ENCODE peak calls at places on chromosomes 11 and 22, in four cellular contexts. K is GM23248; M is dorsolateral prefrontal cortex; G is naive thymus-derived CD4-positive, alpha-beta T cell. P is an unnamed sample.

GRCh38 chr11:78562398-78562797 is 12.3 kb downstream of the NARS2 start:
- DNase-seq in K (peak; percentile 77), M (no peak), G (no peak), P (no peak)

GRCh38 chr11:77876045-77876444 is 55.1 kb downstream of the AAMDC start:
- DNase-seq in M (no peak), G (no peak), K (no peak), P (no peak)

GRCh38 chr11:91664521-91664920 is 560.1 kb upstream of the FAT3 start:
- DNase-seq in M (no peak), G (no peak), K (no peak), P (no peak)

GRCh38 chr11:2991477-2992233 is 474 bp downstream of the NAP1L4 start:
- DNase-seq in G (no peak), M (no peak), K (peak; percentile 86), P (no peak)

GRCh38 chr11:12258451-12258850 is 118.9 kb upstream of the PARVA start:
- DNase-seq in M (no peak), K (peak; percentile 53), G (no peak), P (no peak)

GRCh38 chr11:121058941-121059340 is 35.0 kb downstream of the TBCEL start:
- DNase-seq in G (no peak), K (no peak), M (no peak), P (no peak)

GRCh38 chr11:31060880-31061279 is 308.7 kb downstream of the DCDC1 start:
- DNase-seq in G (no peak), K (peak; percentile 55), M (no peak), P (no peak)

GRCh38 chr11:79437274-79437980 is 3.4 kb downstream of the TENM4 start:
- DNase-seq in K (peak; percentile 49), M (no peak), G (no peak), P (no peak)

GRCh38 chr22:26172389-26172990 is 3.2 kb downstream of the SEZ6L start:
- DNase-seq in G (no peak), M (peak; percentile 48), K (peak; percentile 52), P (no peak)

GRCh38 chr22:22953796-22954195 is 66.2 kb downstream of the IGLL5 start:
- DNase-seq in M (no peak), K (no peak), G (no peak), P (no peak)

GRCh38 chr22:35477911-35478582 is 62.6 kb upstream of the RASD2 start:
- DNase-seq in M (no peak), G (no peak), K (peak; percentile 70), P (no peak)

GRCh38 chr11:44737222-44737621 is 10.5 kb downstream of the TSPAN18 start:
- DNase-seq in G (no peak), K (no peak), M (no peak), P (no peak)

GRCh38 chr22:41831383-41831782 is 1.5 kb upstream of the SREBF2 start:
- DNase-seq in K (peak; percentile 54), M (no peak), G (no peak), P (no peak)

GRCh38 chr22:20810645-20811044 is 36.7 kb downstream of the SERPIND1 start:
- DNase-seq in M (no peak), G (peak; percentile 63), K (no peak), P (no peak)

GRCh38 chr11:107851704-107852315 is 6.8 kb downstream of the SLC35F2 start:
- DNase-seq in M (no peak), K (no peak), G (no peak), P (no peak)

GRCh38 chr11:102010776-102011500 is 36.3 kb upstream of the CFAP300 start:
- DNase-seq in M (no peak), K (peak; percentile 95), G (no peak), P (no peak)

GRCh38 chr11:36002796-36003195 is 58.9 kb downstream of the LDLRAD3 start:
- DNase-seq in K (no peak), G (no peak), M (no peak), P (no peak)

GRCh38 chr11:13033760-13034533 is 24.8 kb downstream of the RASSF10 start:
- DNase-seq in M (no peak), K (no peak), G (no peak), P (no peak)

GRCh38 chr22:30031764-30032468 is 48.3 kb upstream of the HORMAD2 start:
- DNase-seq in G (no peak), K (no peak), M (no peak), P (no peak)

GRCh38 chr11:26715133-26715532 is 6.7 kb downstream of the SLC5A12 start:
- DNase-seq in K (no peak), M (no peak), G (no peak), P (no peak)

GRCh38 chr22:27576413-27576812 is 225.1 kb downstream of the MN1 start:
- DNase-seq in M (no peak), K (no peak), G (no peak), P (no peak)

GRCh38 chr22:41526802-41527799 is 17.2 kb downstream of the POLR3H start:
- DNase-seq in M (peak; percentile 64), G (peak; percentile 65), K (peak; percentile 60), P (peak; percentile 69)

GRCh38 chr22:41947181-41948080 is 479 bp upstream of the CENPM start:
- DNase-seq in K (no peak), M (no peak), G (no peak), P (no peak)

GRCh38 chr11:96149743-96150555 is 193.0 kb downstream of the MAML2 start:
- DNase-seq in M (no peak), G (no peak), K (peak; percentile 93), P (no peak)

GRCh38 chr11:11940551-11940950 is 67.9 kb downstream of the DKK3 start:
- DNase-seq in G (no peak), M (no peak), K (no peak), P (no peak)

GRCh38 chr11:15911377-15912044 is 444.8 kb downstream of the SOX6 start:
- DNase-seq in K (no peak), M (peak; percentile 44), G (no peak), P (no peak)

GRCh38 chr11:64165482-64165841 is 451 bp downstream of the MACROD1 start:
- DNase-seq in G (no peak), M (no peak), K (peak; percentile 40), P (no peak)

GRCh38 chr11:17256512-17256911 is 20.0 kb upstream of the NUCB2 start:
- DNase-seq in K (peak; percentile 96), G (no peak), M (no peak), P (no peak)

GRCh38 chr22:20581503-20582170 is 74.2 kb downstream of the MED15 start:
- DNase-seq in M (no peak), G (no peak), K (no peak), P (no peak)

GRCh38 chr11:66956689-66957290 is 1.4 kb downstream of the PC start:
- DNase-seq in K (peak; percentile 75), G (peak; percentile 16), M (peak; percentile 34), P (no peak)

GRCh38 chr11:101180481-101180880 is 50.9 kb upstream of the PGR start:
- DNase-seq in M (no peak), G (no peak), K (no peak), P (no peak)

GRCh38 chr22:49310354-49310753 is 517.3 kb downstream of the BRD1 start:
- DNase-seq in M (no peak), K (no peak), G (no peak), P (no peak)

GRCh38 chr11:11584446-11584810 is 37.4 kb downstream of the GALNT18 start:
- DNase-seq in K (peak; percentile 92), M (no peak), G (no peak), P (no peak)

GRCh38 chr22:39748877-39749276 is 144.7 kb downstream of the ENTHD1 start:
- DNase-seq in M (no peak), K (peak; percentile 57), G (no peak), P (no peak)

GRCh38 chr11:35651263-35651662 is 11.3 kb upstream of the TRIM44 start:
- DNase-seq in G (no peak), M (no peak), K (no peak), P (no peak)

GRCh38 chr11:997907-998306 is 38.6 kb downstream of the MUC6 start:
- DNase-seq in G (no peak), M (no peak), K (no peak), P (no peak)

GRCh38 chr11:123301696-123302400 is 106.8 kb upstream of the CLMP start:
- DNase-seq in G (peak; percentile 58), M (peak; percentile 38), K (peak; percentile 76), P (peak; percentile 58)

GRCh38 chr11:70247710-70248072 is 22.8 kb upstream of the PPFIA1 start:
- DNase-seq in M (no peak), G (no peak), K (peak; percentile 25), P (no peak)

GRCh38 chr11:1351278-1351937 is 38.3 kb upstream of the BRSK2 start:
- DNase-seq in M (no peak), K (no peak), G (no peak), P (no peak)

GRCh38 chr22:38300197-38300945 is 16.9 kb downstream of the CSNK1E start:
- DNase-seq in G (no peak), K (no peak), M (no peak), P (no peak)

GRCh38 chr22:38299758-38300157 is 17.5 kb downstream of the CSNK1E start:
- DNase-seq in G (no peak), K (no peak), M (no peak), P (no peak)

GRCh38 chr22:38296372-38296771 is 20.9 kb downstream of the CSNK1E start:
- DNase-seq in K (peak; percentile 51), G (no peak), M (no peak), P (no peak)

GRCh38 chr22:38298312-38299000 is 18.8 kb downstream of the CSNK1E start:
- DNase-seq in K (peak; percentile 91), G (peak; percentile 46), M (no peak), P (peak; percentile 36)

GRCh38 chr22:38299001-38299651 is 18.1 kb downstream of the CSNK1E start:
- DNase-seq in K (no peak), G (no peak), M (no peak), P (no peak)
- H3K27ac ChIP-seq in K (peak overlapping the region; percentile 55), G (no peak overlapping the region), M (peak overlapping the region; percentile 12), P (no peak overlapping the region)

DNA sequence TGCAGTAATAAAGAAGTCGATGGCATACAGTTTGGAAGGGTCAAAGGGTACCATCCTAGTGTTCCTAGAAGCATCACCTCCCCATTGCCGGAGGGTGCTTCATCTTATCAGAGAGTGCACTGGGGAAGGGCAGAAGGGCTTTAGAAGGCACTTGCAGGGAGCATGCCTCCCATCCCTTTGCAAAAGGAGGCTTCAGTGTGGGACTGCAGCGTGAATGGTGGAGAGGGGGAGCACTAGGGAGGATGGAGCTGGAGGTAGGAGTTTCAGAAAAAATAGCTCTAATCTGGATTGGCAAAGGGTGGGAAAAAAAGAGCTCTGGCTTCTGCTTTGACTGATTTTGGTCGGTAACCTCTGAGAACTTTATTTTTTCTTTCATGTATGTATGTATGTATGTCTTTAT is 5.0 kb downstream of the NTM start:
- DNase-seq in M (no peak), K (no peak), G (no peak), P (no peak)
- H3K27me3 ChIP-seq in M (no peaks in the 10 kb centered on the region), K (peaks cover 59% of the 10 kb centered on the region), G (no peaks in the 10 kb centered on the region), P (no peaks in the 10 kb centered on the region)

GRCh38 chr22:24140357-24140756 is 40.9 kb upstream of the SUSD2 start:
- DNase-seq in M (peak; percentile 33), K (no peak), G (no peak), P (no peak)
- H3K27ac ChIP-seq in M (peak overlapping the region; percentile 86), K (no peak overlapping the region), G (peak overlapping the region; percentile 3), P (no peak overlapping the region)

GRCh38 chr11:133498969-133499368 is 33.3 kb downstream of the OPCML start:
- DNase-seq in K (no peak), M (no peak), G (no peak), P (no peak)
- H3K27me3 ChIP-seq in K (no peaks in the 10 kb centered on the region), M (no peaks in the 10 kb centered on the region), G (no peaks in the 10 kb centered on the region), P (no peaks in the 10 kb centered on the region)

P was measured in CD4-positive, alpha-beta memory T cell.